ENCODE peak calls at places on chromosome 13, in ten cellular contexts. W, K, G, N, L, S, Y, U, P and M are unnamed samples.

GRCh38 chr13:30453727-30454126 is 12.0 kb downstream of the HMGB1 start:
- DNase-seq in W (no peak), K (no peak), G (no peak), N (no peak), L (no peak), S (no peak), Y (no peak), U (no peak), P (no peak), M (no peak)

GRCh38 chr13:44713793-44714469 is 137.8 kb upstream of the TSC22D1 start:
- DNase-seq in W (no peak), K (no peak), G (no peak), N (peak), L (no peak), S (no peak), Y (no peak), U (no peak), P (no peak), M (no peak)

GRCh38 chr13:47291116-47291656 is 394.3 kb upstream of the HTR2A start:
- DNase-seq in W (no peak), K (no peak), G (no peak), N (no peak), L (no peak), S (no peak), Y (no peak), U (no peak), P (no peak), M (no peak)

GRCh38 chr13:45861352-45861751 is 9.8 kb upstream of the SIAH3 start:
- DNase-seq in W (no peak), K (no peak), G (no peak), N (peak), L (no peak), S (no peak), Y (no peak), U (no peak), P (no peak), M (no peak)

GRCh38 chr13:112074139-112074710 is 7.3 kb downstream of the SOX1 start:
- DNase-seq in W (no peak), K (no peak), G (no peak), N (no peak), L (no peak), S (no peak), Y (no peak), U (peak), P (no peak), M (no peak)

GRCh38 chr13:33383724-33384577 is 98.4 kb upstream of the STARD13 start:
- DNase-seq in W (no peak), K (no peak), G (no peak), N (no peak), L (no peak), S (no peak), Y (no peak), U (no peak), P (no peak), M (no peak)

GRCh38 chr13:110116072-110116487 is 190.9 kb downstream of the COL4A1 start:
- DNase-seq in W (no peak), K (peak), G (no peak), N (peak), L (no peak), S (no peak), Y (no peak), U (peak), P (peak), M (peak)

GRCh38 chr13:45798851-45799250 is 52.7 kb downstream of the SIAH3 start:
- DNase-seq in W (no peak), K (no peak), G (no peak), N (no peak), L (no peak), S (no peak), Y (no peak), U (peak), P (no peak), M (no peak)

GRCh38 chr13:43830481-43830873 is 43.7 kb upstream of the ENOX1 start:
- DNase-seq in W (no peak), K (no peak), G (no peak), N (peak), L (no peak), S (no peak), Y (no peak), U (no peak), P (no peak), M (no peak)

GRCh38 chr13:44906758-44907157 is 82.5 kb downstream of the NUFIP1 start:
- DNase-seq in W (no peak), K (no peak), G (no peak), N (no peak), L (no peak), S (peak), Y (no peak), U (no peak), P (no peak), M (no peak)

GRCh38 chr13:41802684-41803554 is 158.0 kb downstream of the VWA8 start:
- DNase-seq in W (no peak), K (no peak), G (no peak), N (peak), L (no peak), S (no peak), Y (no peak), U (no peak), P (no peak), M (no peak)

GRCh38 chr13:112182251-112182650 is 115.3 kb downstream of the SOX1 start:
- DNase-seq in W (peak), K (no peak), G (no peak), N (no peak), L (no peak), S (no peak), Y (no peak), U (peak), P (no peak), M (no peak)

GRCh38 chr13:44271031-44271433 is 102.6 kb upstream of the SERP2 start:
- DNase-seq in W (no peak), K (no peak), G (no peak), N (peak), L (no peak), S (no peak), Y (no peak), U (peak), P (no peak), M (no peak)

GRCh38 chr13:45615501-45616101 is at the start of gene ERICH6B:
- DNase-seq in W (no peak), K (no peak), G (no peak), N (peak), L (peak), S (no peak), Y (no peak), U (no peak), P (no peak), M (peak)

GRCh38 chr13:99434258-99434788 is 66.9 kb upstream of the TM9SF2 start:
- DNase-seq in W (no peak), K (peak), G (peak), N (no peak), L (no peak), S (no peak), Y (no peak), U (no peak), P (no peak), M (peak)

GRCh38 chr13:106183410-106184128 is 351.9 kb downstream of the EFNB2 start:
- DNase-seq in W (no peak), K (peak), G (no peak), N (no peak), L (no peak), S (no peak), Y (no peak), U (no peak), P (no peak), M (no peak)

GRCh38 chr13:24709186-24709913 is 29.1 kb downstream of the ATP12A start:
- DNase-seq in W (peak), K (no peak), G (peak), N (no peak), L (no peak), S (no peak), Y (no peak), U (peak), P (no peak), M (peak)

GRCh38 chr13:36297600-36298338 is at the start of gene CCDC169:
- DNase-seq in W (no peak), K (peak), G (peak), N (peak), L (peak), S (peak), Y (peak), U (peak), P (peak), M (peak)